ENCODE peak calls at places on chromosomes 3 and 15, in four cellular contexts. J is Peyer's patch, K is stomach, I is A549. Z is an unnamed sample.
A peak's percentile ranks its signal among the peaks of the same experiment; 100 is the strongest.

GRCh38 chr3:156957715-156958114 is 131.6 kb downstream of the LEKR1 start:
- DNase-seq in I (no peak), K (no peak), J (no peak), Z (no peak)

GRCh38 chr3:195774917-195775316 is 36.8 kb downstream of the MUC4 start:
- DNase-seq in K (no peak), J (no peak), I (peak; percentile 39), Z (no peak)

GRCh38 chr3:120460862-120461261 is 10.1 kb upstream of the FSTL1 start:
- DNase-seq in K (no peak), J (no peak), I (no peak), Z (peak; percentile 65)

GRCh38 chr3:144585408-144585807 is 613.8 kb downstream of the DIPK2A start:
- DNase-seq in I (no peak), J (no peak), K (no peak), Z (no peak)

GRCh38 chr15:85607842-85608241 is 186.9 kb downstream of the KLHL25 start:
- DNase-seq in J (no peak), I (no peak), K (no peak), Z (no peak)

GRCh38 chr3:140863481-140864084 is 78.1 kb upstream of the SLC25A36 start:
- DNase-seq in K (peak; percentile 49), I (peak; percentile 19), J (peak; percentile 68), Z (no peak)

GRCh38 chr3:64352596-64352989 is 127.3 kb upstream of the PRICKLE2 start:
- DNase-seq in I (no peak), K (no peak), J (no peak), Z (no peak)

GRCh38 chr3:172208586-172209332 is 169.4 kb downstream of the FNDC3B start:
- DNase-seq in J (no peak), K (no peak), I (no peak), Z (no peak)

GRCh38 chr15:82918162-82918561 is 34.4 kb downstream of the HOMER2 start:
- DNase-seq in J (no peak), I (no peak), K (peak; percentile 23), Z (no peak)

GRCh38 chr3:173893835-173894234 is 496.3 kb downstream of the NLGN1 start:
- DNase-seq in J (no peak), I (no peak), K (no peak), Z (no peak)

GRCh38 chr15:59372352-59373211 is at the start of gene MYO1E:
- DNase-seq in J (peak; percentile 93), K (peak; percentile 91), I (peak; percentile 100), Z (peak; percentile 98)

GRCh38 chr15:89396723-89397652 is 62.4 kb upstream of the POLG start:
- DNase-seq in J (no peak), K (no peak), I (no peak), Z (no peak)

GRCh38 chr3:108437439-108437838 is 73.0 kb downstream of the MYH15 start:
- DNase-seq in K (peak; percentile 50), J (no peak), I (no peak), Z (no peak)

GRCh38 chr3:186216903-186217819 is 108.3 kb upstream of the ETV5 start:
- DNase-seq in I (no peak), J (no peak), K (no peak), Z (no peak)

GRCh38 chr3:155960060-155960459 is 89.6 kb downstream of the GMPS start:
- DNase-seq in K (no peak), J (no peak), I (no peak), Z (no peak)

GRCh38 chr3:71989165-71989564 is 204.2 kb upstream of the PROK2 start:
- DNase-seq in K (no peak), J (no peak), I (peak; percentile 10), Z (no peak)

GRCh38 chr15:66630801-66631351 is 65.1 kb upstream of the LCTL start:
- DNase-seq in I (no peak), J (no peak), K (no peak), Z (no peak)

DNA sequence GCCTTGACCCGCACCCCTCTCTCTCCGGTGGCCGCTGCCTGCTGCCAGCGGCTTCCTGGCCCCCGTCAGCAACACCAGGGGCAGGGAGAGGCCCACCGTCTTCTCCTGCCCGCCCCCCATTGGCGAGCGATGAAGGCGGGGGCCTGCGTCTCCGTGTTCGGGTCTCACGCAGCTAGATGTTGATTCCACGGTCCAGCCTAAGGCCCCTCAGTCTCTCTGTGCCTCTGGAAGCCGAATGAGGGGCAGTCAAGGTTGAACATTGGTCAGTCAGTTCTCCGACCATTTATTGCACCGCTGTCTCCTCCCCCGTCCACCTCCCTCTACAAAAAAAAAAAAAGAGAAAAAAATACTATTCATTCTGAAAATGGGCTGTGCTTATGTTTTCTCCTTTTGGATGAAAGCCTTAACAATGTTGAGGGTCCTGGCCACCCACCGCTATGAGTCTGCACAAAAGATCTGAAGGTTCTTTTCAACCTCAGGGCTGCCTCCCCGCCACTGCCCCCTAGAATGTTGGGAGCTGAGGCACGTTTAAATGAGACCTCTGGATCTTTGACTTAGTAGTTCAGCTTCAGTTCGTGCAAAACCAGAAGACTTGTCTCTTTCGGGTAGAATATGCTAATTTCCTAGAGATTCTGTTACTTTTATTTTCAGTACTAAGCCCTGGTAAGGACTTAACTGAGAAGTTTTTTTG is 724 bp downstream of the IREB2 start:
- DNase-seq in J (no peak), I (peak; percentile 43), K (no peak), Z (no peak)
- TF ChIP-seq POLR2A in J (no peak), I (no peak), K (no peak), Z (no peak)

GRCh38 chr15:101210466-101210865 is 41.4 kb downstream of the CHSY1 start:
- DNase-seq in I (no peak), J (no peak), K (no peak), Z (no peak)
- H3K4me1 ChIP-seq in I (peaks cover 6% of the 10 kb centered on the region), J (no peaks in the 10 kb centered on the region), K (peaks cover 16% of the 10 kb centered on the region), Z (peaks cover 60% of the 10 kb centered on the region)

GRCh38 chr3:46478341-46478740 is 13.6 kb upstream of the LTF start:
- DNase-seq in I (no peak), K (no peak), J (no peak), Z (no peak)

GRCh38 chr3:46479696-46480095 is 15.0 kb upstream of the LTF start:
- DNase-seq in J (no peak), K (no peak), I (no peak), Z (no peak)

GRCh38 chr3:46479021-46479420 is 14.3 kb upstream of the LTF start:
- DNase-seq in K (no peak), J (no peak), I (no peak), Z (no peak)

GRCh38 chr3:46477756-46478155 is 13.1 kb upstream of the LTF start:
- DNase-seq in I (no peak), J (no peak), K (no peak), Z (no peak)

GRCh38 chr3:46477145-46477544 is 12.4 kb upstream of the LTF start:
- DNase-seq in K (no peak), I (no peak), J (no peak), Z (no peak)
- TF ChIP-seq CTCF in K (no peak), I (no peak), J (no peak), Z (no peak)

DNA sequence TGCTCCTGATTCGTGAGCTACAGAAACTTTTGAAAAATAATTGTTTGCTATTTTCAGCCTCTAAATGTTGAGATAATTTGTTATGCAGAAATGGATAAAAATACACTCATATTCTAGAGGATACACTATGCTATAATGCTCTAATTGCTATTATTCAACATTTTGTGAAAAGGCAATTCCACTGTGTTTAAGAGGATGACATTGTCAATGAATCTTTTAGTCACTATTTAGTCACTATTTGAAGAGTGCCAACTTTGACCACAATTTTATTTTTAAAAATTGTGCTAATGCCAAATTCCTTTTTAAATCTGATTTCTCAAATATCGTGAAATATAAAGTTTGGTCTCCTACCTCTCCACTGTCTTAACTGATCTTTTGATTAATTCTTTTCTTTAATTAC is 604.9 kb upstream of the KCNMB2 start:
- DNase-seq in K (no peak), J (no peak), I (no peak), Z (no peak)
- TF ChIP-seq POLR2A in K (no peak), J (no peak), I (no peak), Z (no peak)

GRCh38 chr3:177104299-177104992 is 92.8 kb downstream of the TBL1XR1 start:
- DNase-seq in J (no peak), K (no peak), I (no peak), Z (no peak)

GRCh38 chr3:177105623-177106022 is 91.7 kb downstream of the TBL1XR1 start:
- DNase-seq in K (no peak), I (no peak), J (no peak), Z (no peak)

GRCh38 chr3:177107840-177108239 is 89.4 kb downstream of the TBL1XR1 start:
- DNase-seq in K (no peak), J (no peak), I (no peak), Z (no peak)

GRCh38 chr3:177106594-177106993 is 90.7 kb downstream of the TBL1XR1 start:
- DNase-seq in K (no peak), I (no peak), J (no peak), Z (no peak)

DNA sequence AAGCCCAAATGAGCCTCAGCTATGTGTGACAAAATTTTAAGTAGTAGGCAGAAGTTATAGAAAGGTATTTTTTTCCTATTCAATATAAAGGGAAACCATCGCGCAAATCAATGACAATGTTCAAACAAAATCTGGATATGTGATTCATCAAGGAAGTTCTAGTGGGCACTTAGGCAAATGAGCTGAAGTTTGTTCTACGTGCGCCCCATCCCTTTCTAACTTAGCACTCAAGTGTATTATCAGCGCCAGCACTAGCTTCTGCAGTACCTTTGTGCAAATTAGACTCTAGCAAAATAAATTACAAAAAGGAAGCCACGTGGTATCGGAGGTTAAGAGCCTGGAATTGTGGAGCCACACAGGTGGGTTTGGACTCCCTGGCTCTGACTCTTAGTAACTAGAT is 91.1 kb downstream of the TBL1XR1 start:
- DNase-seq in J (no peak), K (no peak), I (no peak), Z (no peak)
- H3K4me1 ChIP-seq in J (peaks cover under 1% of the 10 kb centered on the region), K (peaks cover 19% of the 10 kb centered on the region), I (peaks cover 62% of the 10 kb centered on the region), Z (peaks cover 80% of the 10 kb centered on the region)